ENCODE peak calls at places on chromosomes 11 and 22, in seven cellular contexts. F is CD4-positive, CD25-positive, alpha-beta regulatory T cell; I is colonic mucosa; Y is foreskin keratinocyte; W is NT2/D1; Z is hepatocyte; H is GM23248. O is an unnamed sample.
A peak's percentile ranks its signal among the peaks of the same experiment; 100 is the strongest.

GRCh38 chr11:23732026-23732425 is 764.8 kb upstream of the LUZP2 start:
- DNase-seq in F (no peak), I (no peak), Y (no peak), W (no peak), Z (peak; percentile 61), H (peak; percentile 6), O (peak; percentile 55)

GRCh38 chr22:49689255-49689770 is 138.4 kb downstream of the BRD1 start:
- DNase-seq in F (no peak), I (no peak), Y (no peak), W (no peak), Z (no peak), H (no peak), O (no peak)

GRCh38 chr11:57639321-57640067 is 10.2 kb downstream of the YPEL4 start:
- DNase-seq in F (no peak), I (no peak), Y (no peak), W (peak; percentile 99), Z (peak; percentile 86), H (peak; percentile 23), O (peak; percentile 81)

GRCh38 chr11:105046898-105047579 is 1.9 kb upstream of the CARD16 start:
- DNase-seq in F (peak; percentile 49), I (peak; percentile 46), Y (peak; percentile 76), W (peak; percentile 1), Z (peak; percentile 78), H (peak; percentile 96), O (peak; percentile 99)

GRCh38 chr22:44609589-44609988 is 92.4 kb upstream of the PRR5 start:
- DNase-seq in F (no peak), I (no peak), Y (no peak), W (no peak), Z (no peak), H (no peak), O (no peak)

GRCh38 chr11:102279641-102280170 is 37.6 kb upstream of the BIRC3 start:
- DNase-seq in F (no peak), I (peak; percentile 72), Y (no peak), W (no peak), Z (peak; percentile 50), H (peak; percentile 61), O (peak; percentile 28)

GRCh38 chr11:10298342-10298741 is 4.3 kb upstream of the SBF2 start:
- DNase-seq in F (peak; percentile 73), I (no peak), Y (no peak), W (no peak), Z (no peak), H (peak; percentile 79), O (peak; percentile 98)

GRCh38 chr11:44524751-44525171 is 40.7 kb upstream of the CD82 start:
- DNase-seq in F (no peak), I (no peak), Y (no peak), W (no peak), Z (no peak), H (no peak), O (peak; percentile 12)

GRCh38 chr11:70647188-70648166 is 249.1 kb downstream of the CTTN start:
- DNase-seq in F (no peak), I (no peak), Y (no peak), W (peak; percentile 58), Z (no peak), H (no peak), O (no peak)

GRCh38 chr11:981764-982163 is 54.8 kb downstream of the MUC6 start:
- DNase-seq in F (no peak), I (no peak), Y (no peak), W (no peak), Z (no peak), H (no peak), O (no peak)

GRCh38 chr11:63882555-63883242 is 34.3 kb downstream of the RCOR2 start:
- DNase-seq in F (no peak), I (no peak), Y (no peak), W (peak; percentile 55), Z (no peak), H (no peak), O (no peak)

GRCh38 chr11:61361686-61362541 is at the start of the genes CYB561A3 and TMEM138:
- DNase-seq in F (peak; percentile 83), I (peak; percentile 94), Y (peak; percentile 90), W (peak; percentile 92), Z (peak; percentile 96), H (peak; percentile 99), O (peak; percentile 96)

GRCh38 chr11:8773916-8774537 is 91.4 kb downstream of the RPL27A start:
- DNase-seq in F (no peak), I (no peak), Y (no peak), W (no peak), Z (no peak), H (no peak), O (no peak)

GRCh38 chr11:110174645-110175310 is 81.6 kb downstream of the ZC3H12C start:
- DNase-seq in F (no peak), I (no peak), Y (no peak), W (no peak), Z (no peak), H (peak; percentile 68), O (peak; percentile 26)

GRCh38 chr11:861105-861479 is 18.4 kb downstream of the TSPAN4 start:
- DNase-seq in F (no peak), I (no peak), Y (no peak), W (no peak), Z (no peak), H (no peak), O (no peak)

GRCh38 chr11:109960831-109961230 is 132.4 kb upstream of the ZC3H12C start:
- DNase-seq in F (no peak), I (peak; percentile 35), Y (peak; percentile 27), W (peak; percentile 22), Z (peak; percentile 22), H (peak; percentile 81), O (peak; percentile 89)

GRCh38 chr22:27788889-27789288 is 12.7 kb downstream of the MN1 start:
- DNase-seq in F (no peak), I (no peak), Y (no peak), W (no peak), Z (no peak), H (no peak), O (no peak)

GRCh38 chr11:91866642-91867041 is 358.0 kb upstream of the FAT3 start:
- DNase-seq in F (no peak), I (no peak), Y (no peak), W (no peak), Z (no peak), H (no peak), O (no peak)

GRCh38 chr11:105100206-105100605 is 39.4 kb downstream of the CARD18 start:
- DNase-seq in F (peak; percentile 32), I (no peak), Y (no peak), W (no peak), Z (no peak), H (no peak), O (peak; percentile 4)

GRCh38 chr11:118908931-118909618 is 16.7 kb downstream of the BCL9L start:
- DNase-seq in F (no peak), I (peak; percentile 66), Y (no peak), W (no peak), Z (peak; percentile 95), H (peak; percentile 84), O (peak; percentile 96)
- H3K4me1 ChIP-seq in F (peaks cover 67% of the 10 kb centered on the region), I (peaks cover 39% of the 10 kb centered on the region), Y (peaks cover 37% of the 10 kb centered on the region), W (peaks cover 18% of the 10 kb centered on the region), Z (peaks cover 64% of the 10 kb centered on the region), H (peaks cover 49% of the 10 kb centered on the region), O (peaks cover 65% of the 10 kb centered on the region)

DNA sequence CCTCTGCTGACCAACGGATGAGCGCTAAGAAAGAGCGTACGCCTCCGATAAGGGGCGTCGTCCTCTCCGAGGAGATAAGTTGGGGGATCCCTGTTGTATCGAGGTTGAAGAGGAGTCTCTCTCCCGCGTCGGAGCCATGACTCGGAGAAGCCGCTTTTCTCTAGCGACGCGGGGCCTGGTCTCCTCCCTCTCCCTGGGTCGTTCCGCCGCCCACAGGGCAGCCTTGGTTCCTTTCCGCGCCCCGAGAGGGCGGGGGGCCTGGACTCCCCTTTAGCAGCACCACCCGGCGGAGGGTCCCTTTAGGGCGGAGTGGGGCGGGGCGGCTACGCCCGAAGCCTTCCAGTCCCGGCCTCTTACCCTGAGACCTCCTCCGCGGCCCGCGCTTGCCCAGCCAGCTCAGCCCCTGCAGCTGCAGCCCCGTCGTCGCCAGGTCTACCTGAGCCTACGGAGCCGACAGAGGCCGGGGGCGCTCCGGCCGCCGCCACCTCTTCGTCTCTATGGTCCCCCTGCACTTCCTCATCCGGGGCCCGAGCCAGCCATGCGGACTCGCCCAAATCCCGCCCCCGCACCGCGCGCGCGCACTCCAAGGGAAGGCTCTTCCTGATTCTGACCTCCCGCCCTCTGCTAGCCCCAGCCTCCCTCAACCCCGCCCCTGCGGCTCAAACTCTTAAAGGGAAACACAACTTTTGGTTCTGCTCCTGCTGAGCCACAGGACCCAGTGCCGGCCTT is at the start of gene PRR14L:
- DNase-seq in F (peak; percentile 98), I (peak; percentile 99), Y (peak; percentile 72), W (peak; percentile 88), Z (peak; percentile 98), H (peak; percentile 97), O (peak; percentile 93)
- H3K4me1 ChIP-seq in F (peaks cover 48% of the 10 kb centered on the region), I (peaks cover 14% of the 10 kb centered on the region), Y (peaks cover 27% of the 10 kb centered on the region), W (no peaks in the 10 kb centered on the region), Z (peaks cover 27% of the 10 kb centered on the region), H (peaks cover 38% of the 10 kb centered on the region), O (peaks cover 14% of the 10 kb centered on the region)

DNA sequence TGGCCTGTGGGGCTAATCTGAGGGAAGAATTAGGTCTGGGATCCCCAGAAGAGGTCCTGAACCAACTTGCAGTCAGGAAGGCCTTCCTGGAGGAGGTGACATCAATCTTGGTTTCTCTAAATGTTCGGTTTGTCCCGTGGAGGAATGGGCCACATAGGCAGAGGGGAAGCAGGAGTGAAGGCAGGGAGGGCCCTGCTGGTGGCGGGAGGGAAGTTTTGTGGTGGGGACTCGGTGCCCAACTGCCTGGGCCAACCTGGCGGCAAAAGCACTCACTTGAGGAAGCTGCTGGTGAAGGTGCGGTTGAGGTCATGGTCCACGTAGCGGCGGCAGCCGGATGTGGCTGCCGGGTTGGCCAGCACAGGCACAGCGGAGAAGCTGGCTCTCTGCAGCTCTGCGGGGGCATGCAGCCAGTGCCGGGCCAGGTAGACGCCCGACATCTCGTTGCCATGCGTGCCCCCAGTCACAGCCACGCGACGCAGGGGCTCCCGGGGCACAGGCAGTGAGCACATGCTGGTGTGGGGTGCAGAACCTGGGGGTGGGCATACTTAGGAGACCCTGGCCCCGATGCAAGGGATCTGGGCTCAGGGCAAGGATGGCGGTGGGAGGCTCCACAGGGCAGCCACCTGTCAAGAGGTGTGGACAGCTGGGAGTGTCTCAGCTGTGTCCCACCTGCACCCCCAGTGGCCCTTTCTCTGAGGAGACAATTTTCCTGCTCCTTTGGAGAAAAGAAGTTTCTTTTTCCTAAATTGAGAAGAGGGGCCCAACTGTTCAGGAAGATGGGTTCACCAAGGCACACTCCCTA is 3.8 kb downstream of the ACY3 start:
- DNase-seq in F (peak; percentile 32), I (peak; percentile 66), Y (no peak), W (no peak), Z (no peak), H (no peak), O (no peak)
- H3K4me1 ChIP-seq in F (peaks cover 36% of the 10 kb centered on the region), I (peaks cover 11% of the 10 kb centered on the region), Y (no peaks in the 10 kb centered on the region), W (peaks cover 4% of the 10 kb centered on the region), Z (no peaks in the 10 kb centered on the region), H (no peaks in the 10 kb centered on the region), O (peaks cover 3% of the 10 kb centered on the region)

GRCh38 chr22:43153916-43154315 is 2.6 kb downstream of the TSPO start:
- DNase-seq in F (no peak), I (no peak), Y (no peak), W (no peak), Z (no peak), H (peak; percentile 28), O (peak; percentile 21)

GRCh38 chr22:43152355-43153071 is 1.2 kb downstream of the TSPO start:
- DNase-seq in F (peak; percentile 67), I (peak; percentile 88), Y (peak; percentile 21), W (no peak), Z (peak; percentile 58), H (peak; percentile 91), O (peak; percentile 55)

GRCh38 chr22:43150731-43151206 is 590 bp upstream of the TSPO start:
- DNase-seq in F (no peak), I (no peak), Y (no peak), W (no peak), Z (no peak), H (peak; percentile 18), O (no peak)

GRCh38 chr22:43151251-43152000 is at the start of gene TSPO:
- DNase-seq in F (peak; percentile 40), I (peak; percentile 86), Y (no peak), W (no peak), Z (peak; percentile 71), H (peak; percentile 82), O (peak; percentile 52)

GRCh38 chr22:43152001-43152354 is 619 bp downstream of the TSPO start:
- DNase-seq in F (no peak), I (no peak), Y (no peak), W (no peak), Z (no peak), H (no peak), O (no peak)
- H3K4me1 ChIP-seq in F (peaks cover 20% of the 10 kb centered on the region), I (peaks cover 5% of the 10 kb centered on the region), Y (peaks cover 17% of the 10 kb centered on the region), W (peaks cover 15% of the 10 kb centered on the region), Z (peaks cover 11% of the 10 kb centered on the region), H (peaks cover 15% of the 10 kb centered on the region), O (peaks cover 41% of the 10 kb centered on the region)